ENCODE peak calls at places on chromosomes 4 and X, in seven cellular contexts. One of them, this sample, is unnamed.

GRCh38 chr4:52833941-52834525 is 28.1 kb upstream of the RASL11B start:
- DNase-seq in EH: peak
- DNase-seq in HFFc6: no peak
- DNase-seq in activated naive CD8-positive, alpha-beta T cell treated with anti-CD3 and anti-CD28 coated beads for 36 hours: no peak
- DNase-seq in left ventricle myocardium inferior: no peak
- DNase-seq in NCI-H1417: no peak
- DNase-seq in Peyer's patch: no peak
- DNase-seq in this sample: peak

GRCh38 chr4:57249083-57249482 is 138.9 kb upstream of the IGFBP7 start:
- DNase-seq in Peyer's patch: no peak
- DNase-seq in NCI-H1417: no peak
- DNase-seq in left ventricle myocardium inferior: no peak
- DNase-seq in HFFc6: no peak
- DNase-seq in activated naive CD8-positive, alpha-beta T cell treated with anti-CD3 and anti-CD28 coated beads for 36 hours: no peak
- DNase-seq in EH: peak
- DNase-seq in this sample: no peak

GRCh38 chrX:53926030-53926429 is 118.2 kb downstream of the PHF8 start:
- DNase-seq in NCI-H1417: no peak
- DNase-seq in activated naive CD8-positive, alpha-beta T cell treated with anti-CD3 and anti-CD28 coated beads for 36 hours: no peak
- DNase-seq in left ventricle myocardium inferior: no peak
- DNase-seq in EH: no peak
- DNase-seq in HFFc6: no peak
- DNase-seq in Peyer's patch: no peak
- DNase-seq in this sample: no peak

GRCh38 chr4:175035907-175036306 is 117.7 kb downstream of the ADAM29 start:
- DNase-seq in NCI-H1417: no peak
- DNase-seq in left ventricle myocardium inferior: no peak
- DNase-seq in Peyer's patch: no peak
- DNase-seq in EH: peak
- DNase-seq in activated naive CD8-positive, alpha-beta T cell treated with anti-CD3 and anti-CD28 coated beads for 36 hours: no peak
- DNase-seq in HFFc6: no peak
- DNase-seq in this sample: peak

GRCh38 chrX:132001127-132001526 is 22.0 kb upstream of the STK26 start:
- DNase-seq in NCI-H1417: no peak
- DNase-seq in left ventricle myocardium inferior: no peak
- DNase-seq in EH: no peak
- DNase-seq in Peyer's patch: no peak
- DNase-seq in activated naive CD8-positive, alpha-beta T cell treated with anti-CD3 and anti-CD28 coated beads for 36 hours: peak
- DNase-seq in HFFc6: no peak
- DNase-seq in this sample: no peak

GRCh38 chrX:70062076-70062475 is at the start of gene OTUD6A:
- DNase-seq in Peyer's patch: no peak
- DNase-seq in activated naive CD8-positive, alpha-beta T cell treated with anti-CD3 and anti-CD28 coated beads for 36 hours: no peak
- DNase-seq in NCI-H1417: no peak
- DNase-seq in left ventricle myocardium inferior: no peak
- DNase-seq in HFFc6: no peak
- DNase-seq in EH: no peak
- DNase-seq in this sample: no peak

GRCh38 chr4:13399257-13399656 is 84.9 kb downstream of the RAB28 start:
- DNase-seq in Peyer's patch: no peak
- DNase-seq in left ventricle myocardium inferior: no peak
- DNase-seq in activated naive CD8-positive, alpha-beta T cell treated with anti-CD3 and anti-CD28 coated beads for 36 hours: no peak
- DNase-seq in EH: peak
- DNase-seq in HFFc6: peak
- DNase-seq in NCI-H1417: no peak
- DNase-seq in this sample: no peak

GRCh38 chr4:148062301-148062950 is 330.5 kb downstream of the ARHGAP10 start:
- DNase-seq in NCI-H1417: no peak
- DNase-seq in HFFc6: no peak
- DNase-seq in left ventricle myocardium inferior: no peak
- DNase-seq in Peyer's patch: no peak
- DNase-seq in activated naive CD8-positive, alpha-beta T cell treated with anti-CD3 and anti-CD28 coated beads for 36 hours: no peak
- DNase-seq in EH: no peak
- DNase-seq in this sample: no peak

GRCh38 chrX:17674611-17675010 is 62.7 kb upstream of the SCML1 start:
- DNase-seq in Peyer's patch: no peak
- DNase-seq in NCI-H1417: no peak
- DNase-seq in left ventricle myocardium inferior: no peak
- DNase-seq in EH: no peak
- DNase-seq in activated naive CD8-positive, alpha-beta T cell treated with anti-CD3 and anti-CD28 coated beads for 36 hours: no peak
- DNase-seq in HFFc6: no peak
- DNase-seq in this sample: no peak

GRCh38 chrX:38327007-38327774 is at the start of gene RPGR:
- DNase-seq in NCI-H1417: peak
- DNase-seq in activated naive CD8-positive, alpha-beta T cell treated with anti-CD3 and anti-CD28 coated beads for 36 hours: peak
- DNase-seq in EH: peak
- DNase-seq in left ventricle myocardium inferior: peak
- DNase-seq in HFFc6: peak
- DNase-seq in Peyer's patch: peak
- DNase-seq in this sample: peak

GRCh38 chrX:39821011-39821708 is 276.6 kb downstream of the BCOR start:
- DNase-seq in EH: peak
- DNase-seq in HFFc6: no peak
- DNase-seq in Peyer's patch: no peak
- DNase-seq in NCI-H1417: peak
- DNase-seq in left ventricle myocardium inferior: peak
- DNase-seq in activated naive CD8-positive, alpha-beta T cell treated with anti-CD3 and anti-CD28 coated beads for 36 hours: peak
- DNase-seq in this sample: peak

GRCh38 chr4:13184199-13184598 is 299.9 kb downstream of the RAB28 start:
- DNase-seq in NCI-H1417: no peak
- DNase-seq in Peyer's patch: no peak
- DNase-seq in EH: no peak
- DNase-seq in left ventricle myocardium inferior: no peak
- DNase-seq in HFFc6: no peak
- DNase-seq in activated naive CD8-positive, alpha-beta T cell treated with anti-CD3 and anti-CD28 coated beads for 36 hours: no peak
- DNase-seq in this sample: no peak

GRCh38 chrX:86930419-86930818 is 587.2 kb upstream of the KLHL4 start:
- DNase-seq in HFFc6: no peak
- DNase-seq in Peyer's patch: no peak
- DNase-seq in activated naive CD8-positive, alpha-beta T cell treated with anti-CD3 and anti-CD28 coated beads for 36 hours: no peak
- DNase-seq in EH: no peak
- DNase-seq in NCI-H1417: no peak
- DNase-seq in left ventricle myocardium inferior: no peak
- DNase-seq in this sample: no peak

GRCh38 chr4:135192746-135193535 is 991.4 kb upstream of the PABPC4L start:
- DNase-seq in Peyer's patch: no peak
- DNase-seq in EH: peak
- DNase-seq in activated naive CD8-positive, alpha-beta T cell treated with anti-CD3 and anti-CD28 coated beads for 36 hours: no peak
- DNase-seq in left ventricle myocardium inferior: no peak
- DNase-seq in HFFc6: peak
- DNase-seq in NCI-H1417: no peak
- DNase-seq in this sample: no peak

GRCh38 chrX:56288607-56289006 is 56.5 kb downstream of the KLF8 start:
- DNase-seq in NCI-H1417: no peak
- DNase-seq in Peyer's patch: no peak
- DNase-seq in HFFc6: no peak
- DNase-seq in activated naive CD8-positive, alpha-beta T cell treated with anti-CD3 and anti-CD28 coated beads for 36 hours: no peak
- DNase-seq in left ventricle myocardium inferior: no peak
- DNase-seq in EH: no peak
- DNase-seq in this sample: no peak

GRCh38 chr4:40168070-40168469 is 28.8 kb upstream of the RHOH start:
- DNase-seq in EH: no peak
- DNase-seq in left ventricle myocardium inferior: no peak
- DNase-seq in HFFc6: no peak
- DNase-seq in Peyer's patch: no peak
- DNase-seq in NCI-H1417: no peak
- DNase-seq in activated naive CD8-positive, alpha-beta T cell treated with anti-CD3 and anti-CD28 coated beads for 36 hours: no peak
- DNase-seq in this sample: no peak

GRCh38 chr4:17168571-17168970 is 270.1 kb upstream of the LDB2 start:
- DNase-seq in HFFc6: peak
- DNase-seq in activated naive CD8-positive, alpha-beta T cell treated with anti-CD3 and anti-CD28 coated beads for 36 hours: no peak
- DNase-seq in left ventricle myocardium inferior: no peak
- DNase-seq in Peyer's patch: no peak
- DNase-seq in EH: peak
- DNase-seq in NCI-H1417: no peak
- DNase-seq in this sample: peak

GRCh38 chrX:118823263-118824172 is at the start of gene ZCCHC12:
- DNase-seq in NCI-H1417: peak
- DNase-seq in activated naive CD8-positive, alpha-beta T cell treated with anti-CD3 and anti-CD28 coated beads for 36 hours: peak
- DNase-seq in Peyer's patch: peak
- DNase-seq in EH: peak
- DNase-seq in left ventricle myocardium inferior: peak
- DNase-seq in HFFc6: peak
- DNase-seq in this sample: peak

GRCh38 chr4:148914734-148915133 is 472.5 kb upstream of the NR3C2 start:
- DNase-seq in activated naive CD8-positive, alpha-beta T cell treated with anti-CD3 and anti-CD28 coated beads for 36 hours: no peak
- DNase-seq in EH: no peak
- DNase-seq in Peyer's patch: no peak
- DNase-seq in NCI-H1417: no peak
- DNase-seq in HFFc6: no peak
- DNase-seq in left ventricle myocardium inferior: no peak
- DNase-seq in this sample: no peak

GRCh38 chrX:108198420-108198819 is 106.8 kb downstream of the ATG4A start:
- DNase-seq in HFFc6: no peak
- DNase-seq in Peyer's patch: no peak
- DNase-seq in left ventricle myocardium inferior: no peak
- DNase-seq in activated naive CD8-positive, alpha-beta T cell treated with anti-CD3 and anti-CD28 coated beads for 36 hours: no peak
- DNase-seq in NCI-H1417: no peak
- DNase-seq in EH: no peak
- DNase-seq in this sample: no peak

GRCh38 chr4:53601251-53601764 is 10.0 kb upstream of the LNX1 start:
- DNase-seq in activated naive CD8-positive, alpha-beta T cell treated with anti-CD3 and anti-CD28 coated beads for 36 hours: no peak
- DNase-seq in NCI-H1417: peak
- DNase-seq in Peyer's patch: no peak
- DNase-seq in HFFc6: no peak
- DNase-seq in EH: peak
- DNase-seq in left ventricle myocardium inferior: peak
- DNase-seq in this sample: no peak

GRCh38 chrX:13763489-13763888 is 28.9 kb downstream of the OFD1 start:
- DNase-seq in EH: no peak
- DNase-seq in activated naive CD8-positive, alpha-beta T cell treated with anti-CD3 and anti-CD28 coated beads for 36 hours: no peak
- DNase-seq in HFFc6: no peak
- DNase-seq in NCI-H1417: no peak
- DNase-seq in Peyer's patch: no peak
- DNase-seq in left ventricle myocardium inferior: peak
- DNase-seq in this sample: no peak

GRCh38 chrX:65924938-65925507 is 114.9 kb downstream of the VSIG4 start:
- DNase-seq in left ventricle myocardium inferior: no peak
- DNase-seq in activated naive CD8-positive, alpha-beta T cell treated with anti-CD3 and anti-CD28 coated beads for 36 hours: no peak
- DNase-seq in Peyer's patch: no peak
- DNase-seq in EH: no peak
- DNase-seq in NCI-H1417: no peak
- DNase-seq in HFFc6: no peak
- DNase-seq in this sample: no peak

GRCh38 chr4:161936625-161937133 is 227.1 kb downstream of the FSTL5 start:
- DNase-seq in NCI-H1417: no peak
- DNase-seq in Peyer's patch: no peak
- DNase-seq in EH: peak
- DNase-seq in activated naive CD8-positive, alpha-beta T cell treated with anti-CD3 and anti-CD28 coated beads for 36 hours: no peak
- DNase-seq in HFFc6: no peak
- DNase-seq in left ventricle myocardium inferior: no peak
- DNase-seq in this sample: no peak

GRCh38 chr4:42480774-42481173 is 83.5 kb downstream of the SHISA3 start:
- DNase-seq in activated naive CD8-positive, alpha-beta T cell treated with anti-CD3 and anti-CD28 coated beads for 36 hours: no peak
- DNase-seq in NCI-H1417: no peak
- DNase-seq in Peyer's patch: no peak
- DNase-seq in EH: no peak
- DNase-seq in left ventricle myocardium inferior: no peak
- DNase-seq in HFFc6: no peak
- DNase-seq in this sample: no peak

GRCh38 chr4:83230928-83231327 is 53.7 kb downstream of the COQ2 start:
- DNase-seq in NCI-H1417: no peak
- DNase-seq in left ventricle myocardium inferior: no peak
- DNase-seq in EH: no peak
- DNase-seq in activated naive CD8-positive, alpha-beta T cell treated with anti-CD3 and anti-CD28 coated beads for 36 hours: no peak
- DNase-seq in Peyer's patch: no peak
- DNase-seq in HFFc6: no peak
- DNase-seq in this sample: no peak

GRCh38 chrX:154720067-154720466 is 30.8 kb downstream of the GAB3 start:
- DNase-seq in NCI-H1417: no peak
- DNase-seq in activated naive CD8-positive, alpha-beta T cell treated with anti-CD3 and anti-CD28 coated beads for 36 hours: no peak
- DNase-seq in left ventricle myocardium inferior: no peak
- DNase-seq in HFFc6: no peak
- DNase-seq in Peyer's patch: no peak
- DNase-seq in EH: no peak
- DNase-seq in this sample: no peak

GRCh38 chrX:13840121-13840520 is 23.2 kb upstream of the GPM6B start:
- DNase-seq in HFFc6: no peak
- DNase-seq in activated naive CD8-positive, alpha-beta T cell treated with anti-CD3 and anti-CD28 coated beads for 36 hours: no peak
- DNase-seq in NCI-H1417: no peak
- DNase-seq in Peyer's patch: no peak
- DNase-seq in left ventricle myocardium inferior: no peak
- DNase-seq in EH: no peak
- DNase-seq in this sample: no peak

GRCh38 chr4:38082424-38083374 is 122.5 kb downstream of the PTTG2 start:
- DNase-seq in activated naive CD8-positive, alpha-beta T cell treated with anti-CD3 and anti-CD28 coated beads for 36 hours: no peak
- DNase-seq in left ventricle myocardium inferior: no peak
- DNase-seq in Peyer's patch: no peak
- DNase-seq in EH: peak
- DNase-seq in HFFc6: peak
- DNase-seq in NCI-H1417: no peak
- DNase-seq in this sample: peak

GRCh38 chrX:129653985-129654651 is 638 bp downstream of the APLN start:
- DNase-seq in HFFc6: no peak
- DNase-seq in Peyer's patch: peak
- DNase-seq in NCI-H1417: peak
- DNase-seq in left ventricle myocardium inferior: peak
- DNase-seq in activated naive CD8-positive, alpha-beta T cell treated with anti-CD3 and anti-CD28 coated beads for 36 hours: peak
- DNase-seq in EH: peak
- DNase-seq in this sample: peak

GRCh38 chr4:156941940-156942548 is 29.6 kb downstream of the PDGFC start:
- DNase-seq in left ventricle myocardium inferior: no peak
- DNase-seq in NCI-H1417: peak
- DNase-seq in HFFc6: peak
- DNase-seq in EH: peak
- DNase-seq in Peyer's patch: no peak
- DNase-seq in activated naive CD8-positive, alpha-beta T cell treated with anti-CD3 and anti-CD28 coated beads for 36 hours: no peak
- DNase-seq in this sample: no peak

GRCh38 chr4:76459291-76459723 is 24.3 kb downstream of the SHROOM3 start:
- DNase-seq in NCI-H1417: no peak
- DNase-seq in HFFc6: peak
- DNase-seq in Peyer's patch: no peak
- DNase-seq in EH: peak
- DNase-seq in activated naive CD8-positive, alpha-beta T cell treated with anti-CD3 and anti-CD28 coated beads for 36 hours: no peak
- DNase-seq in left ventricle myocardium inferior: no peak
- DNase-seq in this sample: peak

GRCh38 chr4:103008875-103009729 is 10.4 kb downstream of the SLC9B1 start:
- DNase-seq in HFFc6: peak
- DNase-seq in left ventricle myocardium inferior: no peak
- DNase-seq in NCI-H1417: peak
- DNase-seq in Peyer's patch: no peak
- DNase-seq in EH: peak
- DNase-seq in activated naive CD8-positive, alpha-beta T cell treated with anti-CD3 and anti-CD28 coated beads for 36 hours: no peak
- DNase-seq in this sample: peak

GRCh38 chr4:123233409-123233808 is 163.2 kb upstream of the SPRY1 start:
- DNase-seq in EH: peak
- DNase-seq in HFFc6: no peak
- DNase-seq in activated naive CD8-positive, alpha-beta T cell treated with anti-CD3 and anti-CD28 coated beads for 36 hours: no peak
- DNase-seq in NCI-H1417: no peak
- DNase-seq in Peyer's patch: no peak
- DNase-seq in left ventricle myocardium inferior: no peak
- DNase-seq in this sample: no peak